ENCODE peak calls at places on chromosomes 4 and X, in five cellular contexts. X, S, T, K and I are unnamed samples.

GRCh38 chrX:3216581-3216980 is 129.9 kb downstream of the MXRA5 start:
- DNase-seq in X (no peak), S (no peak), T (no peak), K (no peak), I (no peak)

GRCh38 chr4:52551487-52551886 is 107.6 kb downstream of the USP46 start:
- DNase-seq in X (no peak), S (no peak), T (no peak), K (no peak), I (no peak)

GRCh38 chrX:133980406-133980805 is 5.0 kb downstream of the GPC3 start:
- DNase-seq in X (no peak), S (no peak), T (no peak), K (no peak), I (no peak)

GRCh38 chrX:149185087-149185486 is 320.0 kb downstream of the IDS start:
- DNase-seq in X (no peak), S (no peak), T (no peak), K (no peak), I (no peak)

GRCh38 chr4:55172694-55173287 is 47.4 kb upstream of the KDR start:
- DNase-seq in X (no peak), S (no peak), T (peak), K (no peak), I (no peak)

GRCh38 chr4:5143306-5143861 is 92.1 kb downstream of the STK32B start:
- DNase-seq in X (no peak), S (peak), T (no peak), K (no peak), I (no peak)

GRCh38 chr4:157655101-157655818 is 434.7 kb downstream of the GRIA2 start:
- DNase-seq in X (no peak), S (no peak), T (no peak), K (no peak), I (no peak)

GRCh38 chr4:38605794-38606586 is 58.0 kb upstream of the KLF3 start:
- DNase-seq in X (no peak), S (peak), T (no peak), K (no peak), I (no peak)

GRCh38 chr4:109648997-109649575 is 54.2 kb downstream of the CASP6 start:
- DNase-seq in X (no peak), S (no peak), T (no peak), K (no peak), I (no peak)

GRCh38 chr4:152771736-152772533 is 7.6 kb downstream of the TIGD4 start:
- DNase-seq in X (peak), S (no peak), T (no peak), K (no peak), I (no peak)

GRCh38 chr4:153593166-153593565 is 90.9 kb upstream of the TLR2 start:
- DNase-seq in X (no peak), S (no peak), T (no peak), K (no peak), I (no peak)

GRCh38 chrX:29090811-29091210 is 503.6 kb downstream of the IL1RAPL1 start:
- DNase-seq in X (no peak), S (no peak), T (no peak), K (no peak), I (no peak)

GRCh38 chrX:31179203-31179602 is 107.4 kb upstream of the FTHL17 start:
- DNase-seq in X (no peak), S (no peak), T (no peak), K (no peak), I (no peak)

GRCh38 chr4:129362685-129363274 is 266.8 kb downstream of the C4orf33 start:
- DNase-seq in X (peak), S (no peak), T (peak), K (peak), I (peak)

GRCh38 chrX:51893931-51894696 is 691 bp downstream of the MAGED1 start:
- DNase-seq in X (no peak), S (no peak), T (no peak), K (no peak), I (no peak)

GRCh38 chr4:150126201-150126879 is 48.1 kb downstream of the DCLK2 start:
- DNase-seq in X (peak), S (no peak), T (no peak), K (peak), I (no peak)

GRCh38 chr4:150280081-150280950 is 202.1 kb downstream of the DCLK2 start:
- DNase-seq in X (no peak), S (no peak), T (no peak), K (no peak), I (no peak)

GRCh38 chrX:97089116-97089515 is 205.4 kb downstream of the RPA4 start:
- DNase-seq in X (no peak), S (no peak), T (no peak), K (no peak), I (no peak)

GRCh38 chr4:43816107-43816506 is 632.5 kb downstream of the KCTD8 start:
- DNase-seq in X (no peak), S (no peak), T (no peak), K (no peak), I (no peak)

GRCh38 chr4:16032382-16032743 is 51.5 kb downstream of the PROM1 start:
- DNase-seq in X (no peak), S (no peak), T (no peak), K (no peak), I (no peak)

GRCh38 chrX:136789856-136790255 is 9.1 kb upstream of the ARHGEF6 start:
- DNase-seq in X (no peak), S (no peak), T (no peak), K (no peak), I (no peak)

GRCh38 chrX:17621566-17622270 is 115.6 kb upstream of the SCML1 start:
- DNase-seq in X (no peak), S (no peak), T (no peak), K (no peak), I (no peak)

GRCh38 chr4:173511787-173512361 is 18.2 kb downstream of the HAND2 start:
- DNase-seq in X (no peak), S (no peak), T (no peak), K (no peak), I (no peak)

GRCh38 chrX:9189286-9189685 is 155.4 kb upstream of the FAM9B start:
- DNase-seq in X (no peak), S (no peak), T (no peak), K (no peak), I (no peak)

GRCh38 chrX:130172127-130172834 is 519 bp downstream of the RAB33A start:
- DNase-seq in X (no peak), S (peak), T (no peak), K (no peak), I (no peak)

GRCh38 chr4:101730291-101731117 is 60.0 kb upstream of the BANK1 start:
- DNase-seq in X (peak), S (no peak), T (peak), K (peak), I (peak)

GRCh38 chr4:175071123-175071522 is 153.0 kb downstream of the ADAM29 start:
- DNase-seq in X (no peak), S (no peak), T (no peak), K (no peak), I (no peak)

GRCh38 chrX:23861215-23861896 is 46.4 kb downstream of the APOO start:
- DNase-seq in X (peak), S (no peak), T (no peak), K (no peak), I (no peak)

GRCh38 chr4:139988863-139989765 is 164.9 kb downstream of the MAML3 start:
- DNase-seq in X (no peak), S (no peak), T (peak), K (peak), I (no peak)

GRCh38 chr4:68267433-68267944 is 22.0 kb upstream of the TMPRSS11B start:
- DNase-seq in X (no peak), S (no peak), T (no peak), K (no peak), I (no peak)

GRCh38 chr4:16818005-16818404 is 80.4 kb downstream of the LDB2 start:
- DNase-seq in X (no peak), S (no peak), T (no peak), K (no peak), I (no peak)

GRCh38 chrX:140431521-140431920 is 73.3 kb downstream of the SOX3 start:
- DNase-seq in X (no peak), S (no peak), T (no peak), K (no peak), I (no peak)
- TF ChIP-seq CTCF in X (no peak), S (no peak), T (no peak), K (no peak), I (no peak)

GRCh38 chrX:117996918-117997480 is 119.6 kb downstream of the KLHL13 start:
- DNase-seq in X (no peak), S (no peak), T (no peak), K (no peak), I (no peak)
- TF ChIP-seq CTCF in X (peak), S (peak), T (no peak), K (no peak), I (no peak)

GRCh38 chrX:119573840-119574393 is 446 bp upstream of the UBE2A start:
- DNase-seq in X (peak), S (no peak), T (peak), K (peak), I (no peak)

GRCh38 chrX:119570351-119570835 is 4.0 kb upstream of the UBE2A start:
- DNase-seq in X (no peak), S (no peak), T (no peak), K (no peak), I (no peak)

GRCh38 chrX:119579414-119579813 is 5.1 kb downstream of the UBE2A start:
- DNase-seq in X (no peak), S (no peak), T (no peak), K (no peak), I (no peak)

GRCh38 chrX:119573222-119573621 is 1.1 kb upstream of the UBE2A start:
- DNase-seq in X (no peak), S (no peak), T (no peak), K (no peak), I (no peak)

DNA sequence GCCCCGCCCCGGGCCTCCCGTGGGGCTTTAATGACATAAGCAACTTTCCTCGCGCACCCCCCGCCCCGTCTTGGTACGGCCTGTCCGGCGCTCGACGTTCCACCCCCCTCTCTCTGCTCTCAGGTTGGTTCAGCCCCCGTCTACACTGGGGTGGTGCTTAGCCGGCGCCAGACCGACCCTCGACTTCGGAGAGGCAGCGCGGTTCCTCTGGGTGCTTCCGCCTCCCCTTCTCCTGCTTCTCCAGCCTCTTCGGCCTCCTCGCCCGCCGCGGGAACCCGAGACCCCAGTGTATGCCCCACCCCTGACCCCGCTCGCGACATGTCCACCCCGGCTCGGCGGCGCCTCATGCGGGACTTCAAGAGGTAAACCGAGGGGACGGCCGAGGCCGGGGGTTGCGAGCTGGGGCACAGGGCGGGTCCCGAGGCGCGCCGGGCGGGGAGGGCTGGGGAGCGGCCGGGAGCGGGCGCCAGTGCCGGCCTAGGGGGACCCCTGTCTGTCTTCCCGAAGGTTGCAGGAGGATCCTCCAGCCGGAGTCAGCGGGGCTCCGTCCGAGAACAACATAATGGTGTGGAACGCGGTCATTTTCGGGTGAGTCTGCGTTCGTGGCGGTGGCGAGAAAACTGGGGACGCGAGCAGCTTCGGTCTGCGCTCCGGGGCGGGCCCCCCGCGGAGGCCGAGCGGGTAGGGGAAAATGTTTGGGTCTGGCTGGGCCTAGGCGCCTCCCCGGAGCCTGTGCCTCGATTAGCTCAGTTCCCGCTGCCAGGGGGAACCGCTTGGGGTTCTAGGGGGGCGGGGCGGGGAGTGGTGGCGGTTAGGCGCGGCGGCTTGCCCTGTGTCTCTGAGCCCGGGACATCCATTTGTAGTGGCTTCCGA is at the start of gene UBE2A:
- DNase-seq in X (peak), S (peak), T (peak), K (peak), I (peak)
- TF ChIP-seq CTCF in X (peak), S (peak), T (peak), K (no peak), I (no peak)

GRCh38 chr4:75490155-75490554 is 24.0 kb downstream of the RCHY1 start:
- DNase-seq in X (no peak), S (no peak), T (no peak), K (no peak), I (no peak)
- TF ChIP-seq CTCF in X (no peak), S (peak), T (peak), K (no peak), I (peak)

GRCh38 chrX:47232197-47232802 is 509 bp upstream of the USP11 start:
- DNase-seq in X (no peak), S (no peak), T (no peak), K (no peak), I (no peak)

GRCh38 chrX:47232803-47233332 is at the start of gene USP11:
- DNase-seq in X (peak), S (no peak), T (no peak), K (no peak), I (no peak)

GRCh38 chrX:47235691-47236103 is 2.9 kb downstream of the USP11 start:
- DNase-seq in X (no peak), S (no peak), T (no peak), K (no peak), I (no peak)

GRCh38 chrX:47234583-47234982 is 1.8 kb downstream of the USP11 start:
- DNase-seq in X (no peak), S (no peak), T (no peak), K (no peak), I (no peak)

DNA sequence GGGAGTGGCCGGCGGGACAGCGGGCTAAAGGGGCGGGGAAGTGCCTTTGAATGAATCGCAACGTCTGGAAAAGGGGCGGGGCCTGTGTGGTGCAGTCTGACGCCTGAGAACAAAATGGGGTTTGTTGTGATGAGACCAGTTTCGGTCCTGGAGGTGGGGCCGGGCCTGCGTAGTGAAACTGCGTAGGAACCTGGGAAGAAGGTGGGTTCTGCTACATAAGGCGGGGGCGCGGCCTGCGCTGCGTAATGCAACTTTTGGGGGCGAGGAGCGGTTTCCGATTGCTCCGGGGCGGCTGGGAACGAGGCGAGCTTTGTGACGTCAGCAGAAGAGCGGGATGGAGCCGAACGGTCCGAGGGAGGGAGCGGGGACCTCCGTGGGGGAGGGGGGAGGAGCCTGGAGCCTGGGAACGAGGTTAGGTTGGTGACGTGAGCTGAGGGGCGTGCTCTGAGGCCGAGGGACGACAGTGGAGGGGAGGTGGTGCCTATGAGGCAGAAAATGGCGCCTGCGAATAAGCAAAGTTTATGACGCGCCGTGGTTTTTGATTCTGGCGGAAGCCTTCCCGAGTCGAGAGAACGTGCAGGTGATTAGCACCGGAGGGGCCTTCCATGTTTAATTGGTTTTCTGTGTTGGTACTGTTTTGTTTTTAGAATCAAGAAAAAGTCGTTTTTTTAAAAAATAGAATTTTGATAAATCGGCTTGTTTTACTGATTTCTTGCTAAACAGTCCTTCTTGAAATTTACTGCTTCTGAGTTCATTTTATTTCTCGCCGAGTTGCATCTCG is 714 bp downstream of the USP11 start:
- DNase-seq in X (peak), S (peak), T (peak), K (peak), I (peak)
- TF ChIP-seq CTCF in X (no peak), S (no peak), T (no peak), K (no peak), I (no peak)

GRCh38 chrX:99266255-99266654 is 1143.8 kb downstream of the PCDH19 start:
- DNase-seq in X (no peak), S (no peak), T (no peak), K (no peak), I (no peak)

GRCh38 chrX:99271641-99272040 is 1138.4 kb downstream of the PCDH19 start:
- DNase-seq in X (no peak), S (no peak), T (no peak), K (no peak), I (no peak)
- TF ChIP-seq CTCF in X (no peak), S (no peak), T (no peak), K (no peak), I (no peak)

DNA sequence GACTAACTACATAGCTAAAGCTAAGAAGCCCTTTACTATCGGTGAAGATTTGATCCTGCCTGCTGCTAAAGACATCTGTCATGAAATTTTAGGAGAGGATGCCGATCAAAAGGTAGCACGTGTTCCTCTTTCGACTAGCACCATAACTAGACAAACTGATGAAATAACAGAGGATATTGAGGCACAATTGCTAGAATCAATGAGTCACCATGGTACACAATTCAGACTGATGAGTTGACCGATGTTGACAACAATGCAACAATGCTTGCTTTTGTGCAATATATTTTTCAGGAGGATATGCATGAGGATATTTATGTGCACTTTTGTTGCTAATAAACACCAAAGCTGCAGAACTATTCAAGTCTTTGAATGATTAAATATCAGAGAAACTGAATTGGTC is 24.3 kb downstream of the TBCK start:
- DNase-seq in X (no peak), S (no peak), T (no peak), K (no peak), I (no peak)
- TF ChIP-seq CTCF in X (no peak), S (no peak), T (no peak), K (no peak), I (no peak)

DNA sequence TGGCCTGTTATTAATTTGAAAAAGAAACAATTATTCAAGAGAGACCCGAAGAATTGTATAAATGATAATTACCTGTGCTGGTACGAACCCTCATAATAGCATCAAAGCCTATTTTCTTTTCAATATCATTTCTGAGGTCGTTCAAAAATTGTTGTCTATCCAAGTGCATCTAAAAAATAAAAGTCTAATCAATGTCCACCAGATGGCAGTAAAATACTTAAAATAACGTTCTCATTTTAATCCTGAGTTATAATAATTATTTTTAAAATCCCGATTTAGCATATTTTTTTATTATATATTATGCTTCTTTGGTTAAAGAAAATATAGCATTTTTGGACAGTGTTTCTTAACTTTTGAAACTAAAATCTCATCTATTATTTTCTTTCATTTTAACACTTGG is 55.7 kb downstream of the METTL14 start:
- DNase-seq in X (no peak), S (no peak), T (no peak), K (no peak), I (no peak)
- TF ChIP-seq CTCF in X (no peak), S (peak), T (peak), K (no peak), I (peak)

GRCh38 chr4:47930971-47931804 is 16.8 kb upstream of the NFXL1 start:
- DNase-seq in X (no peak), S (no peak), T (no peak), K (no peak), I (no peak)

GRCh38 chr4:47929682-47930201 is 15.4 kb upstream of the NFXL1 start:
- DNase-seq in X (no peak), S (no peak), T (no peak), K (no peak), I (no peak)

GRCh38 chr4:47926667-47927258 is 12.4 kb upstream of the NFXL1 start:
- DNase-seq in X (peak), S (no peak), T (peak), K (no peak), I (peak)
- TF ChIP-seq CTCF in X (peak), S (peak), T (peak), K (no peak), I (peak)

DNA sequence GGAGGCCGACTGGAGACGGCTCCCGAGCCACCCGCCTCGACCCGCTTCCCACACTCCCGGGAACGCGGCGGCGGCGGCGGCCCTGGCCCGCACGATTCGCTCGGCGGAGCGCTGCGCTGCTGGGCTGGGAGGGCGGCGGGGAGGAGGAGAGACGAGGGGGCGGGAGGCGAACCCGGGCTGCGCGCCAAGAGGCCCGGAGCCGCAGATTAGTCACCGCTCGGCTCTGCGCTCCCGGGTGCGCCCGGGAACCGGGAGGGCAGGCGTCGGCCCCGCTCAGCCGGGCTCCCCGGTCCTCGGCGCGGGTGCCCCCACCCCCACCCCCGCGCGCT is 11.2 kb upstream of the BCOR start:
- DNase-seq in X (no peak), S (peak), T (peak), K (peak), I (no peak)
- TF ChIP-seq CTCF in X (no peak), S (no peak), T (no peak), K (no peak), I (no peak)